ENCODE peak calls at places on chromosomes 4 and X, in six cellular contexts. C is transverse colon, K is MM.1S, A is GM23248, P is suprapubic skin, L is lower lobe of right lung. I is an unnamed sample. For H3K27me3, the result is how much of the 10 kb centered on the place peaks cover.

GRCh38 chr4:169238445-169238844 is 32.3 kb downstream of the SH3RF1 start:
- DNase-seq in C (no peak), K (no peak), A (peak), P (no peak), L (no peak), I (peak)

GRCh38 chrX:25019707-25020390 is 4.1 kb upstream of the ARX start:
- DNase-seq in C (no peak), K (no peak), A (no peak), P (no peak), L (no peak), I (no peak)

GRCh38 chr4:6855692-6856297 is 53.8 kb upstream of the TBC1D14 start:
- DNase-seq in C (no peak), K (no peak), A (peak), P (no peak), L (no peak), I (no peak)

GRCh38 chr4:169159614-169160013 is 111.1 kb downstream of the SH3RF1 start:
- DNase-seq in C (no peak), K (no peak), A (peak), P (no peak), L (no peak), I (no peak)

GRCh38 chrX:140503714-140504351 is 1.0 kb downstream of the SOX3 start:
- DNase-seq in C (no peak), K (no peak), A (peak), P (no peak), L (no peak), I (peak)

GRCh38 chr4:145623831-145624230 is 4.6 kb downstream of the MMAA start:
- DNase-seq in C (no peak), K (no peak), A (peak), P (no peak), L (no peak), I (peak)

GRCh38 chrX:129781134-129782014 is 1.6 kb downstream of the SASH3 start:
- DNase-seq in C (peak), K (peak), A (no peak), P (no peak), L (peak), I (no peak)

GRCh38 chr4:188246488-188246887 is 107.2 kb downstream of the TRIML1 start:
- DNase-seq in C (no peak), K (no peak), A (no peak), P (no peak), L (no peak), I (no peak)

GRCh38 chr4:77695769-77696168 is 90.1 kb downstream of the CXCL13 start:
- DNase-seq in C (no peak), K (no peak), A (peak), P (no peak), L (no peak), I (peak)

DNA sequence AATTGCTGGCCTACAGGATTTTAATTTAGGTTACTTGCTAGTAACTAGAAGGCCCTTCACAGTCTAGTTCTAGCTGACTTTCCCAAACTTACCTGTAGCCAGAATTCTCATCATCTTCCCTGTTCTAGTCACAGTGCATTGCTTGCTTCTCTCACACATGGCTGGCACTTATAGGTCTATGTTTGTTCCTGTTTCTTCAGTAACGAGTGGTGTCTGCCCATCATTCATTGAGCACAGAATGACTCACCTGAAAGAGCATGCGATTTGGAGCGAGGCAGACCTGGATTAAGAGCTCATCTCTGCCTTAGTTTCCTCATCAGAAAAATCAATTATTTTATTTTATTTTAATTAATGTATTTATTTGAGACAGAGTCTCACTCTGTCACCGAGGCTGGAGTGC is 201.7 kb upstream of the ANK2 start:
- DNase-seq in C (no peak), K (no peak), A (no peak), P (no peak), L (no peak), I (no peak)
- H3K27me3 ChIP-seq in C (under half), K (under half), A (under half), P (under half), L (under half), I (under half)

GRCh38 chrX:100407784-100408642 is 2.1 kb downstream of the PCDH19 start:
- DNase-seq in C (no peak), K (no peak), A (no peak), P (no peak), L (no peak), I (no peak)

GRCh38 chrX:100408643-100409315 is 1.3 kb downstream of the PCDH19 start:
- DNase-seq in C (no peak), K (no peak), A (no peak), P (no peak), L (no peak), I (no peak)

GRCh38 chrX:100409316-100410082 is 574 bp downstream of the PCDH19 start:
- DNase-seq in C (no peak), K (no peak), A (no peak), P (no peak), L (no peak), I (peak)

GRCh38 chrX:100404851-100405250 is 5.2 kb downstream of the PCDH19 start:
- DNase-seq in C (no peak), K (no peak), A (no peak), P (no peak), L (no peak), I (no peak)

DNA sequence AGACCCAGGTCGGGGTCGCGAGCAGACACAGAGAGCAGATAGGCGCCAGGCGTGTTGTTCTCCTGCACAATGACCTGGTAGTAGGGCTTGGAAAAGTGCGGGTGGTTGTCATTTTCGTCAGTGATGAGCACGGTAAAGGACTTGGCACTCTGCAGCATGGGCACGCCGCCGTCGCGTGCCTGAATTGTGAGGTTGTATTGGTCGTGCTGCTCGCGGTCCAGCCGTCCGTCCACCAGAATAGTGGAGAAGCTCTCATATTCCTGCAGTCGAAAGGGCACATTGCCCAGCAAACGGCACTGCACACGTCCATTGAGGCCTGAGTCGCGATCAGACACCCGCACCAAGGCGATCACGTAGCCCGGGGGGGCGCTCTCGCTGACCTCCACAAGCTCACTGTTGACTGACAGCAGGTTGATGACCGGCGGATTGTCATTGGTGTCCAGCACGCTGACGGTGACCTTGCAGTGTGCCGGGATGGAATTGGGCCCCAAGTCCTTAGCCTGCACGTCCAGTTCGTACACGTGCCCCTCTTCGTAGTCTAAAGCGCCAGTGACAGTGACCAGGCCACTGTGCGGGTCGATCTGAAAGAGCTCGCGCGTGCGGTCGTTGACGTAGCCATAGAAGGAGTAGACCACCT is 2.8 kb downstream of the PCDH19 start:
- DNase-seq in C (no peak), K (no peak), A (no peak), P (no peak), L (no peak), I (no peak)
- H3K4me3 ChIP-seq in C (no peak), K (no peak), A (no peak), P (no peak), L (no peak), I (no peak)

DNA sequence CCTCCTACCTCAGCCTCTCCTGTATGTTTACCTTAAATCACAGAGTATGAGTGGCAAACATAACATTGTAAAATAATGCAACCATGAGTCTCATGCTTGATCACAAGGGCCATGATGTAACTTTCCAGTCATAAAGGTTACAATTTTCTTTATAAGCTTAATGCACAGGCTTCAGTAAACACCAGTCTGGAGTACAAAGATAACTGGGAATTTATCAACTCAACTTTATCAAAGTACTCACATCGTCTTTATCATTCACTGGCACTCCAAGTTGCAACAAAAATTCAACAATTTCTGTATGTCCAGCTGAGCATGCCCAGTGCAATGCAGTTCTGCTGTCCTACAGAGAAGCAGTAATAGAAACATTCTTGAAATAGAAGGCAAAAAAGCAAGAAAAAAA is 2.8 kb downstream of the PSMD10 start:
- DNase-seq in C (no peak), K (no peak), A (no peak), P (no peak), L (no peak), I (no peak)
- H3K27me3 ChIP-seq in C (under half), K (under half), A (under half), P (under half), L (under half), I (under half)

GRCh38 chr4:140213736-140214135 is 59.8 kb upstream of the MAML3 start:
- DNase-seq in C (no peak), K (no peak), A (peak), P (no peak), L (no peak), I (peak)
- H3K4me3 ChIP-seq in C (no peak), K (no peak), A (no peak), P (no peak), L (no peak), I (no peak)

I was measured in MG63.